ENCODE peak calls at places on chromosome 7, in seven cellular contexts. M is tibial nerve, P is GM23338, S is cardiac muscle cell, Z is mammary epithelial cell, R is ascending aorta, D is tibial artery. V is an unnamed sample.

GRCh38 chr7:1232623-1233327 is at the start of gene UNCX:
- DNase-seq in M (no peak), P (peak; percentile 90), S (no peak), Z (no peak), R (no peak), D (no peak), V (no peak)

GRCh38 chr7:131882321-131882720 is 325.9 kb upstream of the PODXL start:
- DNase-seq in M (no peak), P (peak; percentile 10), S (no peak), Z (no peak), R (no peak), D (no peak), V (no peak)

GRCh38 chr7:68176974-68177373 is 1180.3 kb downstream of the TYW1 start:
- DNase-seq in M (peak; percentile 16), P (peak; percentile 71), S (peak; percentile 79), Z (peak; percentile 2), R (no peak), D (no peak), V (no peak)

GRCh38 chr7:90111-91063 is 102.0 kb upstream of the FAM20C start:
- DNase-seq in M (no peak), P (no peak), S (peak; percentile 83), Z (peak; percentile 43), R (peak; percentile 49), D (no peak), V (no peak)

GRCh38 chr7:22197376-22197775 is 159.6 kb downstream of the RAPGEF5 start:
- DNase-seq in M (no peak), P (no peak), S (no peak), Z (no peak), R (no peak), D (no peak), V (no peak)

GRCh38 chr7:69630292-69630691 is 32.0 kb downstream of the AUTS2 start:
- DNase-seq in M (no peak), P (no peak), S (peak; percentile 88), Z (no peak), R (no peak), D (no peak), V (no peak)

GRCh38 chr7:82715344-82715743 is 271.8 kb upstream of the CACNA2D1 start:
- DNase-seq in M (no peak), P (no peak), S (no peak), Z (no peak), R (no peak), D (no peak), V (no peak)

GRCh38 chr7:157687845-157688244 is 351.0 kb downstream of the DNAJB6 start:
- DNase-seq in M (no peak), P (no peak), S (no peak), Z (no peak), R (no peak), D (no peak), V (no peak)

GRCh38 chr7:129825554-129826267 is 127.0 kb downstream of the UBE2H start:
- DNase-seq in M (peak; percentile 72), P (peak; percentile 84), S (peak; percentile 71), Z (peak; percentile 73), R (peak; percentile 93), D (peak; percentile 90), V (peak; percentile 78)

GRCh38 chr7:134378562-134378961 is 61.8 kb upstream of the SLC35B4 start:
- DNase-seq in M (no peak), P (no peak), S (no peak), Z (no peak), R (no peak), D (no peak), V (no peak)

GRCh38 chr7:154330318-154330717 is 278.1 kb downstream of the DPP6 start:
- DNase-seq in M (no peak), P (no peak), S (no peak), Z (no peak), R (no peak), D (no peak), V (no peak)

GRCh38 chr7:50315193-50315592 is 10.7 kb downstream of the IKZF1 start:
- DNase-seq in M (no peak), P (no peak), S (no peak), Z (no peak), R (no peak), D (no peak), V (no peak)

GRCh38 chr7:99918959-99919813 is at the start of gene TRIM4:
- DNase-seq in M (peak; percentile 83), P (peak; percentile 77), S (peak; percentile 96), Z (peak; percentile 94), R (peak; percentile 96), D (peak; percentile 96), V (peak; percentile 92)

GRCh38 chr7:136174477-136174876 is 197.3 kb upstream of the MTPN start:
- DNase-seq in M (no peak), P (no peak), S (no peak), Z (no peak), R (no peak), D (no peak), V (no peak)

GRCh38 chr7:16711730-16712129 is 41.8 kb upstream of the TSPAN13 start:
- DNase-seq in M (no peak), P (no peak), S (peak; percentile 15), Z (no peak), R (no peak), D (no peak), V (no peak)

GRCh38 chr7:151013728-151014497 is 10.4 kb downstream of the ATG9B start:
- DNase-seq in M (peak; percentile 21), P (peak; percentile 99), S (peak; percentile 67), Z (no peak), R (peak; percentile 87), D (no peak), V (peak; percentile 96)

GRCh38 chr7:133358728-133359127 is 105.8 kb downstream of the EXOC4 start:
- DNase-seq in M (no peak), P (no peak), S (peak; percentile 44), Z (no peak), R (no peak), D (no peak), V (no peak)

GRCh38 chr7:68547794-68548193 is 1050.5 kb upstream of the AUTS2 start:
- DNase-seq in M (no peak), P (no peak), S (no peak), Z (no peak), R (no peak), D (no peak), V (no peak)

GRCh38 chr7:50940621-50941020 is 157.9 kb upstream of the GRB10 start:
- DNase-seq in M (no peak), P (no peak), S (peak; percentile 25), Z (peak; percentile 11), R (no peak), D (no peak), V (no peak)

GRCh38 chr7:96508371-96508770 is 186.5 kb upstream of the SLC25A13 start:
- DNase-seq in M (no peak), P (no peak), S (peak; percentile 6), Z (peak; percentile 70), R (no peak), D (no peak), V (no peak)

GRCh38 chr7:44114586-44115310 is 8.6 kb downstream of the POLD2 start:
- DNase-seq in M (no peak), P (no peak), S (no peak), Z (no peak), R (no peak), D (peak; percentile 77), V (no peak)

DNA sequence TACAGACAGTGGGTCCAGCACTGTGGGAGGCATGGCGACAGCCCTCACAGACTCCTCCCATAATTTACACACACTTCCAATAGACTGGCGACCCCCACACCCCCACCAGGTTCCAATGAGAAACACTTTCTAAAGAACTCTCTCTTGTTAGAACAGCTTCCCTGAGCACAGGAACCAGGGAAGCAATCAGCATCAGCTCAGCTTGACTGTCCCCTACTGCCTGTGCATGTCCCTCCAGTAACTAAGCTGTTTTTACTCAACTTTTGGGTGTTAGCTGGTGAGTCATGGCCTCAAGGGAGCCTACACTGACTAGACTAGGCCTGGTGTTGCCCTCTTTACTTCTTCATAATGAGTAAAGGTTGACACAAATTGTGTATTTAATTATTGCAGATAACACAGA is 32.6 kb upstream of the HERPUD2 start:
- DNase-seq in M (no peak), P (no peak), S (peak; percentile 54), Z (peak; percentile 44), R (no peak), D (no peak), V (no peak)
- H3K4me1 ChIP-seq in M (no peaks in the 10 kb centered on the region), P (no peaks in the 10 kb centered on the region), S (peaks cover 16% of the 10 kb centered on the region), Z (no peaks in the 10 kb centered on the region), R (no peaks in the 10 kb centered on the region), D (peaks cover 23% of the 10 kb centered on the region), V (peaks cover 72% of the 10 kb centered on the region)

DNA sequence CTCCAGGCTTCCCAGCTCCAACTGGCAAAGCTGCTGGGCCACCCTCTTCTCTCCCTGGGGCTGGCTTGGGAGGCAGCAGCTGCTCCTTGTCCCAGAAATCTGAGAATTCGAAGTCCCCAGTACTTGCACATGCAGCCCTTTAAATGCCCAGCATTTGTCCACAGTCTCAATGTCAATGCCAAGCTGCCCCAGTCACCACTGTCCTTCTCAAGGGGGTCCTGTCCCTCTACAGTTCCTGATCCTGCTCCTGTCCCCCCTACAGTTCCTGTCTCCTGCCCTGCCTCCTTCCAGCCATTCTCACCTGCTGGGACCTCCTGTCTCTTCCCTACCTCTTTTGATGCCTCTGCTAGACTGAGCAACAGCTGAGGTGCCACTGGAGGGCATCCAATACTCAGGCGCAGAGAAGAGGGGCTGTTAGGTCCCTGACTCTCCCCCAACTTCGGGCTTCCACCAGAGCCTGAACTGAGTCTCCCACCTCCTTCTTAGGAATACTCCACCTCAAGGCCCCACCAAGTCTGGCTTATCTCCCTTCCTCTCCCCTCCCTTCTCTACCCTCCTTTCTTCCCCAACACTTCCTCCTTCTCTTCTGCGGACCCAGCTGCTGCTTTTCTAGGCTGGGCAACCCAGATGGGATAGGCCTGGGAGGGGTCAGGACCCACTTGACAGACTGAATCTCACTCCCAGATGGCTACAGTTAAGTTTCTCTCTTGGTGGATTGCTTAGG is 4.7 kb upstream of the HOXA11 start:
- DNase-seq in M (no peak), P (no peak), S (no peak), Z (no peak), R (peak; percentile 58), D (peak; percentile 44), V (no peak)
- H3K27me3 ChIP-seq in M (peaks cover 97% of the 10 kb centered on the region), P (peaks cover 100% of the 10 kb centered on the region), S (peaks cover 100% of the 10 kb centered on the region), Z (peaks cover 61% of the 10 kb centered on the region), R (peaks cover 51% of the 10 kb centered on the region), D (peaks cover 91% of the 10 kb centered on the region), V (peaks cover 93% of the 10 kb centered on the region)

GRCh38 chr7:116675812-116676355 is 3.9 kb downstream of the MET start:
- DNase-seq in M (no peak), P (no peak), S (no peak), Z (no peak), R (no peak), D (no peak), V (no peak)
- H3K4me1 ChIP-seq in M (no peaks in the 10 kb centered on the region), P (peaks cover 38% of the 10 kb centered on the region), S (no peaks in the 10 kb centered on the region), Z (peaks cover 51% of the 10 kb centered on the region), R (peaks cover 3% of the 10 kb centered on the region), D (peaks cover 9% of the 10 kb centered on the region), V (no peaks in the 10 kb centered on the region)

GRCh38 chr7:25893436-25893835 is 258.6 kb upstream of the NFE2L3 start:
- DNase-seq in M (no peak), P (no peak), S (no peak), Z (no peak), R (no peak), D (no peak), V (no peak)

GRCh38 chr7:25894002-25894901 is 257.7 kb upstream of the NFE2L3 start:
- DNase-seq in M (no peak), P (peak; percentile 75), S (peak; percentile 9), Z (peak; percentile 88), R (no peak), D (no peak), V (peak; percentile 46)

GRCh38 chr7:25895792-25896171 is 256.2 kb upstream of the NFE2L3 start:
- DNase-seq in M (no peak), P (peak; percentile 77), S (no peak), Z (no peak), R (no peak), D (no peak), V (no peak)

GRCh38 chr7:25897261-25897782 is 254.7 kb upstream of the NFE2L3 start:
- DNase-seq in M (no peak), P (peak; percentile 14), S (peak; percentile 29), Z (no peak), R (no peak), D (no peak), V (no peak)

GRCh38 chr7:25894902-25895791 is 256.9 kb upstream of the NFE2L3 start:
- DNase-seq in M (peak; percentile 41), P (peak; percentile 78), S (peak; percentile 41), Z (peak; percentile 17), R (peak; percentile 84), D (peak; percentile 79), V (peak; percentile 46)
- H3K27me3 ChIP-seq in M (peaks cover 43% of the 10 kb centered on the region), P (no peaks in the 10 kb centered on the region), S (no peaks in the 10 kb centered on the region), Z (no peaks in the 10 kb centered on the region), R (peaks cover 7% of the 10 kb centered on the region), D (peaks cover 37% of the 10 kb centered on the region), V (no peaks in the 10 kb centered on the region)

V was measured in CD8-positive, alpha-beta memory T cell.